ENCODE peak calls at places on chromosomes 13 and 19, in ten cellular contexts. S, K, F, V, U, A, B, Z, X and M are unnamed samples.

GRCh38 chr19:2524840-2525723 is 49.2 kb downstream of the GADD45B start:
- DNase-seq in V (peak), Z (no peak), A (no peak), F (no peak), K (no peak), B (peak), S (no peak), U (no peak), X (peak), M (no peak)

GRCh38 chr13:71621152-71622124 is 245.6 kb downstream of the DACH1 start:
- DNase-seq in B (no peak), V (no peak), X (no peak), K (no peak), Z (no peak), A (no peak), F (no peak), S (no peak), U (no peak), M (no peak)

GRCh38 chr13:44362394-44363040 is 11.1 kb upstream of the SERP2 start:
- DNase-seq in A (no peak), X (no peak), U (no peak), S (no peak), B (no peak), F (no peak), K (no peak), V (no peak), Z (no peak), M (no peak)

GRCh38 chr19:40756502-40757110 is 5.6 kb downstream of the SNRPA start:
- DNase-seq in X (peak), S (no peak), Z (no peak), F (no peak), B (no peak), V (no peak), K (no peak), U (no peak), A (no peak), M (no peak)

GRCh38 chr19:41945135-41945766 is 13.9 kb downstream of the RABAC1 start:
- DNase-seq in K (peak), S (no peak), Z (no peak), V (no peak), X (no peak), F (peak), A (peak), B (no peak), U (peak), M (no peak)

GRCh38 chr19:5155586-5156210 is 184.9 kb downstream of the PTPRS start:
- DNase-seq in Z (no peak), U (no peak), S (no peak), X (no peak), B (no peak), V (no peak), A (no peak), K (no peak), F (no peak), M (no peak)

GRCh38 chr13:113816925-113817859 is 46.7 kb downstream of the GAS6 start:
- DNase-seq in K (peak), A (peak), F (no peak), X (peak), B (peak), S (peak), V (peak), Z (peak), U (peak), M (peak)

GRCh38 chr13:50616101-50616500 is 227.4 kb downstream of the DLEU7 start:
- DNase-seq in A (no peak), B (peak), U (no peak), F (no peak), K (no peak), X (peak), S (no peak), Z (no peak), V (peak), M (no peak)

GRCh38 chr19:53553865-53554791 is 16.2 kb downstream of the ZNF331 start:
- DNase-seq in U (peak), A (peak), F (peak), V (peak), B (peak), Z (no peak), S (peak), K (peak), X (peak), M (no peak)

GRCh38 chr19:45297674-45298073 is 25.0 kb downstream of the CKM start:
- DNase-seq in X (no peak), S (no peak), U (no peak), K (no peak), Z (no peak), B (no peak), V (no peak), A (no peak), F (no peak), M (no peak)

GRCh38 chr19:58001895-58002369 is 688 bp downstream of the ZNF606 start:
- DNase-seq in Z (no peak), V (peak), U (no peak), F (no peak), X (no peak), K (peak), S (no peak), A (no peak), B (peak), M (peak)

GRCh38 chr13:38830442-38831045 is 143.7 kb downstream of the FREM2 start:
- DNase-seq in U (no peak), K (no peak), S (no peak), X (no peak), B (no peak), A (no peak), V (no peak), Z (no peak), F (no peak), M (no peak)

GRCh38 chr19:2627319-2627829 is 75.1 kb downstream of the GNG7 start:
- DNase-seq in A (peak), U (peak), Z (no peak), F (no peak), K (no peak), S (peak), X (peak), B (peak), V (peak), M (no peak)

GRCh38 chr19:49590971-49591730 is at the start of gene PRR12:
- DNase-seq in Z (peak), V (peak), S (peak), A (peak), B (peak), U (peak), K (peak), X (peak), F (no peak), M (peak)

GRCh38 chr13:83882626-83882959 is 319 bp upstream of the SLITRK1 start:
- DNase-seq in F (no peak), Z (no peak), U (no peak), A (no peak), V (no peak), X (no peak), B (no peak), S (no peak), K (no peak), M (no peak)

GRCh38 chr13:111422352-111422751 is 101.9 kb downstream of the TEX29 start:
- DNase-seq in A (no peak), S (no peak), F (no peak), V (no peak), K (no peak), U (no peak), B (no peak), X (no peak), Z (no peak), M (no peak)

GRCh38 chr19:39916851-39917396 is 17.5 kb downstream of the FCGBP start:
- DNase-seq in B (no peak), U (no peak), K (no peak), V (no peak), Z (no peak), X (no peak), F (no peak), A (no peak), S (peak), M (no peak)

GRCh38 chr19:40411125-40411842 is 1.9 kb downstream of the PRX start:
- DNase-seq in V (no peak), K (peak), F (no peak), B (no peak), S (no peak), A (no peak), U (no peak), Z (no peak), X (no peak), M (no peak)

GRCh38 chr19:46730187-46730586 is 13.3 kb upstream of the PRKD2 start:
- DNase-seq in A (no peak), K (no peak), X (no peak), B (no peak), V (no peak), U (no peak), S (no peak), Z (no peak), F (no peak), M (no peak)

GRCh38 chr13:46866150-46866549 is 30.7 kb downstream of the HTR2A start:
- DNase-seq in A (no peak), Z (peak), V (peak), S (peak), U (peak), B (peak), K (no peak), F (no peak), X (peak), M (peak)

GRCh38 chr19:10285393-10285792 is 1.4 kb upstream of the ICAM4 start:
- DNase-seq in U (no peak), X (no peak), Z (no peak), B (no peak), A (no peak), K (no peak), S (no peak), F (no peak), V (no peak), M (no peak)

GRCh38 chr13:77691871-77692270 is 5.6 kb upstream of the SLAIN1 start:
- DNase-seq in B (no peak), U (no peak), Z (no peak), F (no peak), V (no peak), K (no peak), X (no peak), A (no peak), S (no peak), M (no peak)

GRCh38 chr13:27962128-27962841 is 6.8 kb downstream of the CDX2 start:
- DNase-seq in B (no peak), V (no peak), F (no peak), A (no peak), S (no peak), K (no peak), X (no peak), U (no peak), Z (no peak), M (peak)

GRCh38 chr19:38361633-38362075 is 12.7 kb upstream of the PSMD8 start:
- DNase-seq in S (peak), X (peak), Z (peak), V (peak), K (peak), B (peak), U (peak), F (no peak), A (no peak), M (peak)
- TF ChIP-seq CTCF in S (no peak), X (no peak), Z (peak), V (peak), K (peak), B (peak), U (peak), F (no peak), A (no peak), M (no peak)

GRCh38 chr19:15702590-15702930 is 25.3 kb upstream of the OR10H2 start:
- DNase-seq in B (no peak), Z (no peak), U (peak), V (peak), F (no peak), K (no peak), X (peak), S (peak), A (no peak), M (no peak)
- TF ChIP-seq CTCF in B (no peak), Z (no peak), U (peak), V (no peak), F (peak), K (peak), X (no peak), S (no peak), A (no peak), M (no peak)

GRCh38 chr13:91079190-91079589 is 268.3 kb upstream of the MIR17HG start:
- DNase-seq in V (no peak), U (no peak), A (no peak), F (no peak), X (no peak), S (no peak), Z (no peak), B (no peak), K (no peak), M (no peak)

GRCh38 chr13:91072511-91072910 is 275.0 kb upstream of the MIR17HG start:
- DNase-seq in B (no peak), Z (no peak), F (no peak), X (no peak), U (no peak), S (no peak), A (no peak), V (no peak), K (no peak), M (no peak)

GRCh38 chr13:91078093-91078679 is 269.3 kb upstream of the MIR17HG start:
- DNase-seq in K (peak), U (no peak), V (peak), Z (no peak), S (no peak), A (no peak), F (no peak), B (no peak), X (peak), M (no peak)
- TF ChIP-seq CTCF in K (peak), U (no peak), V (no peak), Z (peak), S (no peak), A (no peak), F (no peak), B (peak), X (peak), M (peak)

GRCh38 chr19:29524912-29525870 is 603 bp upstream of the VSTM2B start:
- DNase-seq in K (no peak), V (no peak), A (no peak), F (no peak), S (no peak), B (no peak), U (no peak), X (no peak), Z (no peak), M (peak)
- TF ChIP-seq CTCF in K (no peak), V (no peak), A (no peak), F (no peak), S (no peak), B (no peak), U (no peak), X (no peak), Z (no peak), M (no peak)

DNA sequence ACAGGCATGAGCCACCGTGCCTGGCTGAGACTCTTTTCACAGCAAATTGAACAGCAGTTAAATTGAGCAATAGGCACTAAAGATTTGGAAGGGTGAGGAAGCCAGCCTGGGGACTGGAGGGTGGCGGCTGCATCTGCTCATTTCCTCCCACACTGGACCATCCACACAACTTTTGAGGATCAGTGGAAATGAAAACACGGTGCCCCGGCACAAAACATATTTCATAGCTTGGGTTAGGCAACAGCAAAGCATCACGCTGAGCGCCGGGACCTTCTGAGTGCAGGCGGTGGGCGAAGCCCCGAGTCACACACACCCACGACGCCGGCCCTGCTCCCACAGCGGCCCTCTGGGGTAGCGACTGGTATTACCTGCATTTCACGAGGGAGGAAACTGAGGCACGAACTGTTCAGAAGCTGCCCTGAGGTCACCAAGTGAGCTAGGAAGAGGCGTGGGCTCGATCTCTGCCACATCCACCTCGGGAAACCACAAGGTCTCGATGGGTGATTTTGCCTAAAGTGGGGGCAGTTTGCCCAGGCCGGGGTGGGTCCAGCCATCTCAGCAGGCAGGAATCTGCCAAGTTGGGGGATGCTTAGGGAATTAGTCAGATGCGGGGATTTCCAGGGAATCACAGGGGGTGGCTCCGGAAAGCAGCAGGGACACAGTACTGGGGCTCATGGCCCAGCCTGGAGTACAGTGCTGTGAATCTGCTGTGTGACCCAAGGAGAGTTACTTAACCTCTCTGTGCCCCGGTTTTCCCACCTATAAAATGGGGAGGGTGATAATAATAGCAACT is 3.5 kb upstream of the SBNO2 start:
- DNase-seq in U (no peak), K (no peak), V (peak), F (no peak), S (no peak), X (peak), A (no peak), B (peak), Z (no peak), M (no peak)
- TF ChIP-seq CTCF in U (peak), K (no peak), V (peak), F (no peak), S (no peak), X (peak), A (no peak), B (peak), Z (no peak), M (no peak)

DNA sequence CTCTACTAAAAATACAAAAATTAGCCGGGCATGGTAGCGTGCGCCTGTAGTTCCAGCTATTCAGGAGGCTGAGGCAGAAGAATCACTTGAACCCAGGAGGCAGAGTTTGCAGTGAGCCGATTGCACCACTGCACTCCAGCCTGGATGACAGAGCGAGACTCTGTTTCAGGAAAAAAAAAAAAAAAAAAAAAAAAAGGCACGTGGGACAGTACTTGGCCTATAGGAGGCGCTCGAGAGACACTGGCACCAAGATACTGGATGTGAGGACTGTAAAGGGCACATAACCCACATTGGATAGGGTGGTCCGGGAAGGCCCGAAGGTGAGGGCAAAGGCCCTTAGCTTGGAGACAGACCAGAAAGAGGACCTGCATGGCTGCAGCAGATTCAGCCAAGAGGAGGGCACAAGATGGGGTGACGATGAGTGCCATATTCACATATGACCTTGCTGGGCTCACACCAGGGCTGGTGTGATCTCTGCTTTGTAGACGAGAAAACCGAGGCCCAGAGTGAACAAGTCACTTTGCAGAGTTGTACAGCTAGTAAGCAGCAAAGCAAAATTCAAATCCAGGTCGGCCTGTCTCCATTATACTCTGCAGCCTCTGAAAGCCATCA is 89.4 kb downstream of the DPF1 start:
- DNase-seq in F (no peak), X (peak), B (peak), K (peak), V (peak), S (no peak), A (no peak), U (peak), Z (no peak), M (peak)
- TF ChIP-seq CTCF in F (peak), X (peak), B (peak), K (peak), V (peak), S (no peak), A (no peak), U (peak), Z (peak), M (peak)